ENCODE peak calls at places on chromosomes 12 and 14, in seven cellular contexts. I, G, E, Y, M, A and O are unnamed samples.

GRCh38 chr12:58943079-58943478 is 22.8 kb upstream of the LRIG3 start:
- DNase-seq in M (no peak), A (no peak), Y (no peak), G (no peak), E (no peak), I (no peak), O (no peak)

GRCh38 chr12:109888179-109889020 is 8.1 kb upstream of the GLTP start:
- DNase-seq in Y (no peak), G (no peak), A (no peak), M (no peak), E (no peak), I (no peak), O (no peak)

GRCh38 chr12:117093918-117094630 is 5.1 kb downstream of the TESC start:
- DNase-seq in G (no peak), I (no peak), E (no peak), Y (peak), M (no peak), A (no peak), O (no peak)

GRCh38 chr14:67964391-67964812 is 144.8 kb downstream of the RAD51B start:
- DNase-seq in E (no peak), Y (no peak), M (no peak), A (no peak), G (no peak), I (no peak), O (no peak)

GRCh38 chr12:108752387-108752786 is 21.1 kb upstream of the CORO1C start:
- DNase-seq in G (no peak), I (no peak), Y (peak), E (no peak), M (peak), A (no peak), O (no peak)

GRCh38 chr12:54975272-54975671 is 9.3 kb downstream of the TESPA1 start:
- DNase-seq in G (no peak), E (no peak), Y (no peak), A (no peak), I (no peak), M (no peak), O (no peak)

GRCh38 chr12:50221228-50222008 is 54.2 kb upstream of the CERS5 start:
- DNase-seq in Y (no peak), I (no peak), G (no peak), A (peak), M (no peak), E (no peak), O (no peak)

GRCh38 chr14:26597136-26598080 is at the start of gene NOVA1:
- DNase-seq in M (peak), Y (peak), E (peak), I (no peak), G (peak), A (peak), O (no peak)

GRCh38 chr12:106773286-106773685 is 1.2 kb upstream of the RIC8B start:
- DNase-seq in A (peak), Y (no peak), M (no peak), G (no peak), E (no peak), I (no peak), O (no peak)

GRCh38 chr14:22886500-22887259 is 3.7 kb downstream of the REM2 start:
- DNase-seq in A (peak), E (peak), G (peak), Y (peak), M (peak), I (peak), O (no peak)

GRCh38 chr14:105329411-105330200 is 15.1 kb downstream of the PACS2 start:
- DNase-seq in G (no peak), A (no peak), E (peak), M (no peak), I (no peak), Y (no peak), O (no peak)

GRCh38 chr12:120101182-120101581 is 15.4 kb downstream of the RAB35 start:
- DNase-seq in E (no peak), G (peak), M (peak), A (no peak), Y (no peak), I (no peak), O (no peak)

GRCh38 chr12:105455250-105455649 is 124.8 kb downstream of the C12orf75 start:
- DNase-seq in M (no peak), Y (no peak), I (no peak), G (no peak), A (no peak), E (no peak), O (no peak)

GRCh38 chr14:91339076-91339475 is 78.5 kb downstream of the CCDC88C start:
- DNase-seq in E (no peak), A (no peak), M (no peak), G (no peak), I (no peak), Y (no peak), O (no peak)

GRCh38 chr14:38207830-38208815 is at the start of gene SSTR1:
- DNase-seq in E (peak), M (no peak), A (no peak), Y (no peak), I (no peak), G (no peak), O (no peak)

GRCh38 chr14:70754989-70755388 is 54.3 kb downstream of the MAP3K9 start:
- DNase-seq in E (peak), A (peak), I (no peak), M (no peak), Y (no peak), G (no peak), O (no peak)

GRCh38 chr12:102423447-102423846 is 56.9 kb downstream of the IGF1 start:
- DNase-seq in E (no peak), A (no peak), Y (no peak), G (no peak), I (no peak), M (no peak), O (no peak)

GRCh38 chr14:73761621-73762355 is 47.6 kb upstream of the PNMA1 start:
- DNase-seq in Y (peak), A (no peak), M (peak), I (no peak), E (no peak), G (no peak), O (no peak)

GRCh38 chr12:5260086-5260485 is 171.8 kb upstream of the NTF3 start:
- DNase-seq in A (no peak), G (no peak), M (no peak), Y (no peak), I (no peak), E (no peak), O (no peak)

GRCh38 chr12:931591-931990 is 17.9 kb downstream of the RAD52 start:
- DNase-seq in G (no peak), M (no peak), A (no peak), Y (no peak), E (no peak), I (no peak), O (no peak)

GRCh38 chr14:68638817-68639517 is 153.9 kb downstream of the ZFP36L1 start:
- DNase-seq in A (no peak), G (no peak), E (no peak), M (no peak), I (peak), Y (no peak), O (no peak)

GRCh38 chr14:77980475-77981321 is 180.8 kb downstream of the ADCK1 start:
- DNase-seq in G (peak), Y (no peak), E (peak), A (peak), M (peak), I (no peak), O (no peak)

GRCh38 chr14:88170333-88170732 is 152.7 kb downstream of the KCNK10 start:
- DNase-seq in A (no peak), Y (no peak), E (no peak), G (no peak), I (no peak), M (no peak), O (no peak)

GRCh38 chr12:75854681-75855309 is 176.8 kb downstream of the PHLDA1 start:
- DNase-seq in G (no peak), E (no peak), Y (no peak), A (no peak), M (no peak), I (no peak), O (no peak)

GRCh38 chr14:90976076-90976475 is 84.4 kb downstream of the RPS6KA5 start:
- DNase-seq in Y (no peak), M (no peak), A (no peak), G (no peak), E (no peak), I (no peak), O (no peak)

GRCh38 chr12:76265424-76266180 is 82.6 kb downstream of the BBS10 start:
- DNase-seq in Y (no peak), E (no peak), I (no peak), G (no peak), M (no peak), A (no peak), O (no peak)

GRCh38 chr12:122167328-122167925 is 6.6 kb downstream of the IL31 start:
- DNase-seq in Y (no peak), G (no peak), A (no peak), E (no peak), M (no peak), I (no peak), O (no peak)

GRCh38 chr14:74754899-74755298 is 8.2 kb upstream of the YLPM1 start:
- DNase-seq in Y (no peak), E (no peak), G (no peak), M (no peak), A (no peak), I (no peak), O (no peak)

GRCh38 chr12:67457799-67458680 is 188.9 kb downstream of the CAND1 start:
- DNase-seq in G (no peak), Y (no peak), I (no peak), M (peak), A (peak), E (no peak), O (no peak)

DNA sequence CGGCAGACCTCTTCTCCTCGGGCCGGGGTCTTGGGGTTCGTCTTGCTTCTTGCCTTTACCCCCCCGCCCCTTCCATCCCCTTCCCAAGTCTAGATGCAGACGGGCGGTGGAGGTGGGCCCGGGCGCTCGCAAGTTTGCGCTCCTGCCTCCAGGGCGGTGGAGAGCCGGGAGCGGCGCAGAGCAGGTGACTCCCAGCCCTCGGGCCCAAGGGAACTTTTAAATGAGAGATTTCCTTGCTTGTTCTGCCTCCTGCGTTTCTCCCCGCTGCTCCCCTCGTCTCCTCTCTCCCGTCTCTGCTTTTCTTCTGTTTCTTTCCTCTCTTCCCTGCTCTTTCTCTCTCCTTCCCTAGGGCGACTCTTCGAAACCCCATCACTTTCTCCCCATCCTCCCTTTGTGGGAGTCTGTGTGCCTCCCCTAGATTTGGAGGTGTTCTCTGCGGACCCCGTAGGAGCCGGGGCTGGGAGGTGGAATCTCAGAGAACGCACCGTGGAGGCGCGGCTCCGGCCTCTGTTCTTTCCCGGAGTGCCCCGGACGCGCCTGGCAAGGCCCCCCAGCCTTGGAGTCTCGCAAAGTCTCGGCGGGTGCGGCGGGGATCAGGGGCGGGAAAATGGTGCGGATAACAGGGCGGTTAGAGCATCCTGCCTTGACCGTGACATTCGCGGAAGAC is 114.7 kb upstream of the MYL2 start:
- DNase-seq in Y (no peak), M (no peak), G (no peak), A (peak), E (no peak), I (no peak), O (no peak)
- H3K4me3 ChIP-seq in Y (peak), M (no peak), G (no peak), A (peak), E (no peak), I (peak), O (no peak)

GRCh38 chr12:94263905-94264655 is 115.7 kb downstream of the PLXNC1 start:
- DNase-seq in I (no peak), G (no peak), A (peak), E (no peak), M (peak), Y (no peak), O (no peak)

GRCh38 chr12:94263011-94263786 is 114.8 kb downstream of the PLXNC1 start:
- DNase-seq in M (peak), Y (no peak), G (peak), E (no peak), A (no peak), I (peak), O (peak)

GRCh38 chr12:94261781-94262180 is 113.4 kb downstream of the PLXNC1 start:
- DNase-seq in I (no peak), Y (no peak), E (no peak), G (no peak), M (no peak), A (no peak), O (no peak)

GRCh38 chr12:94261119-94261518 is 112.7 kb downstream of the PLXNC1 start:
- DNase-seq in E (no peak), G (no peak), M (no peak), Y (no peak), I (no peak), A (peak), O (no peak)

GRCh38 chr12:94262228-94263010 is 114.0 kb downstream of the PLXNC1 start:
- DNase-seq in M (peak), I (peak), G (peak), A (no peak), Y (peak), E (peak), O (peak)
- H3K4me3 ChIP-seq in M (peak), I (peak), G (peak), A (no peak), Y (peak), E (peak), O (peak)

DNA sequence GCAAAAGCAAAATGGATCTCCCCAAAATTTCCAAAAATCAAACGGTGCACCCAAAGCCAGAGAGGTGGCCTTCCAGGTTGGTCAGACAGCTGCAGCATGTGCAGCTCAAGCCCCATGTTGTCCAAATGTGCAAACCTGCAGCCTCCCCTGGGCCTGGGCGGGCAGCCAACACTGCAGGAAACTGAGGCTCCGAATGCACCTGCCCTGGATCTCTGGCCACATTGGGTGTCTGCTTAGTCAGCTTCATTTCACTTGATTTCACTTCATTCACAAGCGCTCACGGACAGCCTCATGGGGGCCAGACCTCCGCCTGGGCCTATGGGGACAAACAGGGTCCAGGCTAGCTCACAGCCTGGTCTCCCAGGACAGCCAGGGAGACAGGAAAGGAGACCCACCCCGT is 59.8 kb downstream of the BCL11B start:
- DNase-seq in Y (no peak), I (no peak), M (no peak), E (no peak), A (no peak), G (no peak), O (no peak)
- H3K4me3 ChIP-seq in Y (no peak), I (peak), M (no peak), E (no peak), A (no peak), G (no peak), O (no peak)

GRCh38 chr14:102377696-102378095 is 15.0 kb downstream of the TECPR2 start:
- DNase-seq in A (no peak), G (no peak), E (no peak), M (no peak), I (no peak), Y (no peak), O (no peak)
- H3K4me3 ChIP-seq in A (no peak), G (no peak), E (no peak), M (no peak), I (no peak), Y (no peak), O (no peak)

DNA sequence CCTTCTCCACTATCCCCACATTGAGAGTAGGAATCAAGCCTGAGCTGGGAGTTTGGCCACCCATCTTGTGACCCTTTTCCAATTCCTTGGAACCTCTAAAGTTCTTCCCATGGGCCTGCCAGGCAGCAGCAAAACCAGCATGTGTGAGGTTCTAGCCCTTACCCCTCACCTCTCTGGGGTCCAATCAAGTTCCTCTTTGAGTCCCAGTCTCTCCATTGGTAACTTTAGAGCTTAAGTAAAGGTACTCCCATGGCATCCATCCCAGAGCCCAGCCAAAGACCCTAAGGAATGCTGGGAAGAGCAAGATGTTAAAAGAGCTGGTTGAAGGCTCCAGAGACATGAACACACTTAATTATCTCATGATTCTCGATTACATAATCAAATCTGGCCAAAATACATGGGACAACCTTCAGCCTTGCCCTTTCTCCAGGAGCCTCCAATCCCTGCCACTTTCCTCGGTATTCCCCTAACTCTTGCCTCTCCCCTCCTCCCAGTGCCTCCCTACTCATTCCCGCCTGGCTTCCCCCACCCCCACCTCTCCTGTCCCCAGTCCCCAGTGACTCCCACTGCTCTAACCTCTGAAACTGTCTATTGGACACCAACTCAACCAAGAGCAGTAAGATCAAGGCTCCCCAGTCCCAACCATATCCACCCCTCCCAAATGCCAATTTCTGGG is 4.8 kb upstream of the TNS2 start:
- DNase-seq in I (no peak), M (no peak), G (peak), A (no peak), E (no peak), Y (peak), O (no peak)
- H3K4me3 ChIP-seq in I (no peak), M (peak), G (peak), A (no peak), E (no peak), Y (no peak), O (no peak)

GRCh38 chr14:61813101-61813596 is 50.9 kb downstream of the SNAPC1 start:
- DNase-seq in G (no peak), Y (no peak), E (no peak), A (peak), M (no peak), I (no peak), O (no peak)

GRCh38 chr14:61812347-61813100 is 50.3 kb downstream of the SNAPC1 start:
- DNase-seq in E (no peak), A (peak), M (no peak), I (peak), Y (no peak), G (no peak), O (no peak)

GRCh38 chr14:61811882-61812346 is 49.7 kb downstream of the SNAPC1 start:
- DNase-seq in E (no peak), I (no peak), G (no peak), A (no peak), M (no peak), Y (no peak), O (no peak)
- H3K4me3 ChIP-seq in E (no peak), I (no peak), G (peak), A (peak), M (no peak), Y (peak), O (no peak)

DNA sequence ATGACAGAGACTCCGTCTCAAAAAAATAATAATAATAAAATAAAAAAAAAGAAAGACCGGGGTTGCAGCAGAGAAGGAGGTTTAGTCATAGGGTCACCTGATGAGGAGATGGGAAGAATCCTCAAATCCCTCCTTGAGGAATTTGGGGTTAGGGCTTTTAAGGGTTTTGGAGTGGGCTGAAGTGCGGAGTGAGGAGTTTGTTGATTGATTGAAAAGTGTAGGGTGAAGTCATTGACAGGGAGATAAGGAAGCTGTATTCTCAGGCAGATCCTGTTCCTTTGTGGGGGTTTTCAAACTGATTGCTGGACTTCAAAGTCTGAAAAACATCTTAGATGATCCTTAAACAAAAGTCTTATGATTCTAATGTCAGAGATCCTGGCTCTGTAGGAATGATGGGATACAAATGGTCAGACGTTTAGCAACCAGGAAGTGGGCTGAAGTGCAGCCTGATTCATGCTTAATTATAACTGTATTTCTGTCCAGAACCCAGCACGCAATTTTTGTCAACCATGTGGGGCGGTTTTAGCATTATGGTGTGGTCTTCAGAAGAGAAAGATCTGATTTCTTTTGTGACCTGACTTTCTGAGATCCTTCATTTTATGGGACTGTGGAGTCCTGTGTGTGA is 16.0 kb downstream of the FNTB start:
- DNase-seq in E (no peak), Y (no peak), A (no peak), I (no peak), G (no peak), M (no peak), O (no peak)
- H3K4me3 ChIP-seq in E (no peak), Y (no peak), A (no peak), I (no peak), G (no peak), M (no peak), O (no peak)